ENCODE peak calls at places on chromosomes 4 and X, in eight cellular contexts. One of them, this sample, is unnamed.

GRCh38 chr4:47372561-47372960 is 90.9 kb downstream of the COMMD8 start:
- DNase-seq in sigmoid colon: no peak
- DNase-seq in thoracic aorta: no peak
- DNase-seq in heart left ventricle: no peak
- DNase-seq in AG04450: no peak
- DNase-seq in A549: no peak
- DNase-seq in BJ: no peak
- DNase-seq in right atrium auricular region: no peak
- DNase-seq in this sample: no peak

GRCh38 chrX:84047339-84047738 is 140.7 kb downstream of the RPS6KA6 start:
- DNase-seq in AG04450: no peak
- DNase-seq in sigmoid colon: no peak
- DNase-seq in A549: no peak
- DNase-seq in thoracic aorta: no peak
- DNase-seq in heart left ventricle: no peak
- DNase-seq in right atrium auricular region: no peak
- DNase-seq in BJ: no peak
- DNase-seq in this sample: no peak

GRCh38 chr4:156238171-156238570 is 284.5 kb upstream of the CTSO start:
- DNase-seq in sigmoid colon: no peak
- DNase-seq in right atrium auricular region: no peak
- DNase-seq in AG04450: no peak
- DNase-seq in heart left ventricle: no peak
- DNase-seq in A549: no peak
- DNase-seq in BJ: no peak
- DNase-seq in thoracic aorta: no peak
- DNase-seq in this sample: no peak

GRCh38 chrX:153460826-153461225 is 9.6 kb downstream of the HAUS7 start:
- DNase-seq in AG04450: no peak
- DNase-seq in BJ: no peak
- DNase-seq in A549: peak
- DNase-seq in heart left ventricle: no peak
- DNase-seq in thoracic aorta: no peak
- DNase-seq in right atrium auricular region: no peak
- DNase-seq in sigmoid colon: no peak
- DNase-seq in this sample: no peak

GRCh38 chr4:87058272-87059073 is 123.7 kb downstream of the AFF1 start:
- DNase-seq in BJ: no peak
- DNase-seq in right atrium auricular region: no peak
- DNase-seq in AG04450: no peak
- DNase-seq in sigmoid colon: no peak
- DNase-seq in A549: peak
- DNase-seq in thoracic aorta: no peak
- DNase-seq in heart left ventricle: no peak
- DNase-seq in this sample: no peak

GRCh38 chr4:11455201-11455835 is 26.6 kb upstream of the HS3ST1 start:
- DNase-seq in thoracic aorta: no peak
- DNase-seq in sigmoid colon: no peak
- DNase-seq in AG04450: no peak
- DNase-seq in BJ: no peak
- DNase-seq in heart left ventricle: no peak
- DNase-seq in right atrium auricular region: no peak
- DNase-seq in A549: no peak
- DNase-seq in this sample: no peak

GRCh38 chr4:96603635-96604034 is 763.7 kb downstream of the PDHA2 start:
- DNase-seq in sigmoid colon: no peak
- DNase-seq in A549: no peak
- DNase-seq in right atrium auricular region: no peak
- DNase-seq in thoracic aorta: no peak
- DNase-seq in heart left ventricle: no peak
- DNase-seq in AG04450: no peak
- DNase-seq in BJ: no peak
- DNase-seq in this sample: no peak

GRCh38 chr4:86857341-86858052 is 8.3 kb upstream of the SLC10A6 start:
- DNase-seq in A549: no peak
- DNase-seq in BJ: no peak
- DNase-seq in heart left ventricle: no peak
- DNase-seq in thoracic aorta: no peak
- DNase-seq in AG04450: no peak
- DNase-seq in sigmoid colon: no peak
- DNase-seq in right atrium auricular region: no peak
- DNase-seq in this sample: no peak

GRCh38 chr4:53545942-53546581 is 45.2 kb downstream of the LNX1 start:
- DNase-seq in thoracic aorta: no peak
- DNase-seq in sigmoid colon: no peak
- DNase-seq in AG04450: no peak
- DNase-seq in BJ: no peak
- DNase-seq in heart left ventricle: no peak
- DNase-seq in A549: no peak
- DNase-seq in right atrium auricular region: no peak
- DNase-seq in this sample: no peak

GRCh38 chr4:137703225-137703624 is 170.9 kb upstream of the PCDH18 start:
- DNase-seq in BJ: no peak
- DNase-seq in sigmoid colon: no peak
- DNase-seq in right atrium auricular region: no peak
- DNase-seq in AG04450: no peak
- DNase-seq in heart left ventricle: no peak
- DNase-seq in A549: no peak
- DNase-seq in thoracic aorta: no peak
- DNase-seq in this sample: no peak

GRCh38 chrX:10769165-10769564 is 148.8 kb upstream of the MID1 start:
- DNase-seq in sigmoid colon: no peak
- DNase-seq in thoracic aorta: no peak
- DNase-seq in AG04450: no peak
- DNase-seq in A549: peak
- DNase-seq in BJ: no peak
- DNase-seq in right atrium auricular region: no peak
- DNase-seq in heart left ventricle: no peak
- DNase-seq in this sample: no peak

GRCh38 chr4:183256756-183257385 is 63.2 kb downstream of the CLDN22 start:
- DNase-seq in BJ: no peak
- DNase-seq in sigmoid colon: peak
- DNase-seq in thoracic aorta: no peak
- DNase-seq in heart left ventricle: peak
- DNase-seq in A549: peak
- DNase-seq in right atrium auricular region: no peak
- DNase-seq in AG04450: no peak
- DNase-seq in this sample: peak

GRCh38 chr4:78069309-78069708 is 12.2 kb downstream of the FRAS1 start:
- DNase-seq in thoracic aorta: no peak
- DNase-seq in heart left ventricle: no peak
- DNase-seq in AG04450: no peak
- DNase-seq in BJ: no peak
- DNase-seq in right atrium auricular region: no peak
- DNase-seq in sigmoid colon: no peak
- DNase-seq in A549: no peak
- DNase-seq in this sample: no peak

GRCh38 chr4:78068481-78068880 is 11.4 kb downstream of the FRAS1 start:
- DNase-seq in BJ: no peak
- DNase-seq in sigmoid colon: no peak
- DNase-seq in AG04450: no peak
- DNase-seq in A549: no peak
- DNase-seq in thoracic aorta: no peak
- DNase-seq in right atrium auricular region: no peak
- DNase-seq in heart left ventricle: no peak
- DNase-seq in this sample: no peak

GRCh38 chr4:78061939-78062603 is 4.9 kb downstream of the FRAS1 start:
- DNase-seq in A549: no peak
- DNase-seq in thoracic aorta: no peak
- DNase-seq in AG04450: no peak
- DNase-seq in right atrium auricular region: no peak
- DNase-seq in BJ: no peak
- DNase-seq in sigmoid colon: no peak
- DNase-seq in heart left ventricle: no peak
- DNase-seq in this sample: no peak

GRCh38 chr4:78069859-78070258 is 12.7 kb downstream of the FRAS1 start:
- DNase-seq in thoracic aorta: no peak
- DNase-seq in A549: no peak
- DNase-seq in right atrium auricular region: no peak
- DNase-seq in BJ: no peak
- DNase-seq in AG04450: no peak
- DNase-seq in sigmoid colon: no peak
- DNase-seq in heart left ventricle: no peak
- DNase-seq in this sample: no peak

DNA sequence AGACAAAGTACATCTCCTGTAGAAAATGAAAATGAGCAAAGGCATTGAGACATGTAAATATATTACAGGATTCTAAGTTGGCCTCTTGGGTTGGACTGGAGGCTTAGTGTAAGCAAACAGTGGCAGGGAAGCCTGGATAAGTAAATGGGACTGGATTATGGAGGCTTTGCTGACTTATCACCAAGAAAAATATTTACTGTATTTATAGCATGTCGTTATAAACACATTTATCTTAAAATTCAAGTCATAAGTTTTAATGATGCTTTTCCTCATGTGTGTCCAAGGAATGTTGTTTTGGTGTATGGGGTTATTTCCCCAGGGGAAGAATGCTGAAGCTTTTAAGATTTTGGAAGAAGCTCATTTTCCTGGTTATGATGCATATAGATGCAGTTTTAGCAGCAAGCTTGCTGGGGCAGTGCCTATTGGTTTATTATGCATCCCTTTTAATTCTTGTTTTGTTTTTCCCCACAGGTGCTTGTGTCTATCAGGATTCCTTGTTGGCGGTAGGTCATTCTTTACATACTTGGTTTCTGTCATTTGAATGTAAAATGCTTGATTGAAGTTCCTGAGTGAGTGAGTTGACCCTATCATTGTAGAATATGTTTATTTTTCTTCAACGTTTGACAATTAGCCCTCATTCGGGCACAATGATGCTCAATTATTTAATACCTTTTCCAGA is 8.5 kb downstream of the FRAS1 start:
- DNase-seq in BJ: no peak
- DNase-seq in A549: no peak
- DNase-seq in right atrium auricular region: no peak
- DNase-seq in sigmoid colon: no peak
- DNase-seq in heart left ventricle: no peak
- DNase-seq in AG04450: no peak
- DNase-seq in thoracic aorta: no peak
- DNase-seq in this sample: no peak
- H3K4me3 ChIP-seq in BJ: no peak
- H3K4me3 ChIP-seq in A549: no peak
- H3K4me3 ChIP-seq in right atrium auricular region: no peak
- H3K4me3 ChIP-seq in sigmoid colon: no peak
- H3K4me3 ChIP-seq in heart left ventricle: no peak
- H3K4me3 ChIP-seq in AG04450: no peak
- H3K4me3 ChIP-seq in thoracic aorta: no peak
- H3K4me3 ChIP-seq in this sample: no peak

GRCh38 chrX:129346574-129346973 is 176.7 kb downstream of the SMARCA1 start:
- DNase-seq in thoracic aorta: no peak
- DNase-seq in sigmoid colon: no peak
- DNase-seq in right atrium auricular region: no peak
- DNase-seq in heart left ventricle: no peak
- DNase-seq in BJ: no peak
- DNase-seq in A549: no peak
- DNase-seq in AG04450: no peak
- DNase-seq in this sample: no peak

DNA sequence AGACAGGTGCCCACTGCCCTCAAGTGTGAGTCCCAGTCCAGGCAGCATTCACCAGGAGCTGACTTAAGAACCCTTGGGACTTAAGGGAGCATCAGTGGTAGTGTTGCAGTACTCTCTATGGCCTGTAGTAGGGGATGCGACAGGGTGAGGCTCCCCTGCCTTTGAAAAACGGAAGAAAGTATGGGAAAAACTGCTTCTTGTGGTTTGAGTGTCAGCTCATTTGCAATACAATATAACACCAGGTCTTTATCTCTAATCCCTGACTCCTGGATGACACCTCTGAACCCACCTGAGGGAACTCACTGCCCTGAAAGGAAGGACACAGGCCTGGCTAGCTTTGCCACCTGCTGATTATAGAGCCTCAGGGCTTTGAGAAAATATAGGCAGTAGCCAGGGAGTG is 176.0 kb downstream of the SMARCA1 start:
- DNase-seq in sigmoid colon: no peak
- DNase-seq in AG04450: no peak
- DNase-seq in heart left ventricle: no peak
- DNase-seq in A549: peak
- DNase-seq in BJ: no peak
- DNase-seq in thoracic aorta: no peak
- DNase-seq in right atrium auricular region: no peak
- DNase-seq in this sample: no peak
- TF ChIP-seq CTCF in sigmoid colon: no peak
- TF ChIP-seq CTCF in AG04450: no peak
- TF ChIP-seq CTCF in heart left ventricle: no peak
- TF ChIP-seq CTCF in A549: no peak
- TF ChIP-seq CTCF in BJ: no peak
- TF ChIP-seq CTCF in thoracic aorta: no peak
- TF ChIP-seq CTCF in right atrium auricular region: no peak
- TF ChIP-seq CTCF in this sample: no peak

DNA sequence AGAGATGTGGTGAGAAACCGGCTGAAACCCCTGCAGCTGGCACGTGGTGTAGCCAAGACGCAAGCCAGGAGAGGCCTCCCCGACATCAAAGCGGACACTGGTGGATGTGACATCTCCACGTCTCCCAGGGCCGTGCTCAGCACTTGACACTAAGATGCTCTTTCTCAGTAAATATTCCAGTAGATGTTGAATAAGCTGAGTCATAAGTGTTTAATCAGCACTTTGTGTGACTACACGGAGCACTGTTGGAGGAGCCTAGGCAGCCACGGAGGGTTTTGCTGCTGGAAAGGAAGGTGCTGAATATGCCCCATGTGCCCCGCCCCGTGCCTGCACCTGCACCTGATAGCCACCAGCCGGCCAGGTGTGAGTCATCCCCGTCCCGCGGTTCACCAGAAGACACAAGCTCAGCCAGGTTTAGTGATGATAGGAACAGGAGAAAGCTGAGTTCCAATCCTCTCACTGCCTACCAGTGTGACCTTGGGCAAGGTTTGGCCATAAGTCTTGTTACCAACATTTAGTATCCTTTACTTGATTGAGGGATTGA is 29.0 kb upstream of the C4orf50 start:
- DNase-seq in thoracic aorta: no peak
- DNase-seq in A549: no peak
- DNase-seq in BJ: no peak
- DNase-seq in sigmoid colon: no peak
- DNase-seq in heart left ventricle: no peak
- DNase-seq in AG04450: no peak
- DNase-seq in right atrium auricular region: no peak
- DNase-seq in this sample: no peak
- H3K4me3 ChIP-seq in thoracic aorta: no peak
- H3K4me3 ChIP-seq in A549: no peak
- H3K4me3 ChIP-seq in BJ: no peak
- H3K4me3 ChIP-seq in sigmoid colon: no peak
- H3K4me3 ChIP-seq in heart left ventricle: no peak
- H3K4me3 ChIP-seq in AG04450: no peak
- H3K4me3 ChIP-seq in right atrium auricular region: no peak
- H3K4me3 ChIP-seq in this sample: no peak

DNA sequence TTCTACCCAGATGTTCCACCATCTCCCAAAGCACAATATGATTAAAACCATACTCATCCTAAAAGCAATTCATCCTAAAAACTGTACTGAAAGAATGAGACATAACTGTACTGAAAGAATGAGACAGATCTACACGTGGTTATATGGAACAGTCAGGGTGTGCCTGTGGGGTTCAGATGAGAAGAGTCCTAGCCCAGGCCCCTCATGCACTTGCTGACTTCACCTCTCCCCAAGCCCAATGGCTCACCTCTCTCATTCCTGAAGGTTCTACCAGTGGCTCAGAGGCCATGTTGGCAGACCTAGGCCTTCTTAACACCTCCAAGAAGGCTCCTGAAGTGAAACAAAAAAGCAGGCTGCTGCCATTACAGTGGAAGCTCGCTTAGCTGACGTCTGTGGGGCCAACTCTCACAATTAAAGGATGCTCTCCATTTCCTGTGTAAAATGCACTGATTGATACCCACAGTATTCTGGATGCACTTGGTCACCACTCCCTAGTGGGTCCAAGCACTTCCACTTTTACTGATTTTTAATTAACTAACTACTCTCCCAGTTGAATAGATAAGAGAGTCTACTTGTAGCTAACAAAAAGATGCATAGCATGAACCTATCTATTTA is 3.8 kb downstream of the PLAC1 start:
- DNase-seq in heart left ventricle: no peak
- DNase-seq in right atrium auricular region: no peak
- DNase-seq in thoracic aorta: no peak
- DNase-seq in AG04450: no peak
- DNase-seq in BJ: no peak
- DNase-seq in sigmoid colon: no peak
- DNase-seq in A549: no peak
- DNase-seq in this sample: no peak
- TF ChIP-seq CTCF in heart left ventricle: no peak
- TF ChIP-seq CTCF in right atrium auricular region: no peak
- TF ChIP-seq CTCF in thoracic aorta: no peak
- TF ChIP-seq CTCF in AG04450: no peak
- TF ChIP-seq CTCF in BJ: no peak
- TF ChIP-seq CTCF in sigmoid colon: no peak
- TF ChIP-seq CTCF in A549: no peak
- TF ChIP-seq CTCF in this sample: no peak